ENCODE peak calls at places on chromosomes 3 and 15, in five cellular contexts. One of them, this sample, is unnamed.
A peak's percentile ranks its signal among the peaks of the same experiment; 100 is the strongest.

GRCh38 chr15:31032959-31033358 is 41.5 kb upstream of the MTMR10 start:
- DNase-seq in SK-N-SH: no peak
- DNase-seq in lower lobe of right lung: no peak
- DNase-seq in NB4: no peak
- DNase-seq in transverse colon: no peak
- DNase-seq in this sample: no peak

GRCh38 chr15:63372018-63372705 is 9.5 kb downstream of the CA12 start:
- DNase-seq in SK-N-SH: no peak
- DNase-seq in lower lobe of right lung: no peak
- DNase-seq in NB4: peak; percentile 97
- DNase-seq in transverse colon: no peak
- DNase-seq in this sample: no peak

GRCh38 chr15:73633991-73634495 is 854 bp upstream of the NPTN start:
- DNase-seq in SK-N-SH: no peak
- DNase-seq in lower lobe of right lung: no peak
- DNase-seq in NB4: peak; percentile 14
- DNase-seq in transverse colon: no peak
- DNase-seq in this sample: no peak

GRCh38 chr15:51735611-51736010 is 1.8 kb downstream of the LYSMD2 start:
- DNase-seq in SK-N-SH: peak; percentile 12
- DNase-seq in lower lobe of right lung: no peak
- DNase-seq in NB4: peak; percentile 44
- DNase-seq in transverse colon: no peak
- DNase-seq in this sample: no peak

GRCh38 chr15:28273468-28273867 is 48.5 kb downstream of the HERC2 start:
- DNase-seq in SK-N-SH: no peak
- DNase-seq in lower lobe of right lung: no peak
- DNase-seq in NB4: no peak
- DNase-seq in transverse colon: no peak
- DNase-seq in this sample: no peak

GRCh38 chr3:121698914-121699313 is 38.2 kb upstream of the HCLS1 start:
- DNase-seq in SK-N-SH: no peak
- DNase-seq in lower lobe of right lung: no peak
- DNase-seq in NB4: no peak
- DNase-seq in transverse colon: no peak
- DNase-seq in this sample: no peak

GRCh38 chr3:127273196-127273595 is 14.7 kb downstream of the PRR20G start:
- DNase-seq in SK-N-SH: no peak
- DNase-seq in lower lobe of right lung: no peak
- DNase-seq in NB4: no peak
- DNase-seq in transverse colon: no peak
- DNase-seq in this sample: no peak

GRCh38 chr3:182937293-182938051 is 42.9 kb downstream of the DCUN1D1 start:
- DNase-seq in SK-N-SH: no peak
- DNase-seq in lower lobe of right lung: no peak
- DNase-seq in NB4: peak; percentile 36
- DNase-seq in transverse colon: no peak
- DNase-seq in this sample: no peak

GRCh38 chr3:107574650-107575049 is 51.9 kb downstream of the BBX start:
- DNase-seq in SK-N-SH: peak; percentile 35
- DNase-seq in lower lobe of right lung: no peak
- DNase-seq in NB4: peak; percentile 48
- DNase-seq in transverse colon: no peak
- DNase-seq in this sample: no peak

GRCh38 chr3:193297421-193297820 is 56.4 kb downstream of the PLAAT1 start:
- DNase-seq in SK-N-SH: no peak
- DNase-seq in lower lobe of right lung: no peak
- DNase-seq in NB4: no peak
- DNase-seq in transverse colon: no peak
- DNase-seq in this sample: no peak

GRCh38 chr3:175386630-175387029 is 527.5 kb downstream of the NAALADL2 start:
- DNase-seq in SK-N-SH: no peak
- DNase-seq in lower lobe of right lung: no peak
- DNase-seq in NB4: no peak
- DNase-seq in transverse colon: no peak
- DNase-seq in this sample: no peak

GRCh38 chr3:128388932-128389331 is 77.8 kb downstream of the DNAJB8 start:
- DNase-seq in SK-N-SH: no peak
- DNase-seq in lower lobe of right lung: no peak
- DNase-seq in NB4: no peak
- DNase-seq in transverse colon: no peak
- DNase-seq in this sample: no peak

GRCh38 chr15:99096173-99096893 is 8.5 kb upstream of the SYNM start:
- DNase-seq in SK-N-SH: no peak
- DNase-seq in lower lobe of right lung: no peak
- DNase-seq in NB4: no peak
- DNase-seq in transverse colon: no peak
- DNase-seq in this sample: no peak

GRCh38 chr3:135452881-135453280 is 512.6 kb upstream of the PPP2R3A start:
- DNase-seq in SK-N-SH: no peak
- DNase-seq in lower lobe of right lung: no peak
- DNase-seq in NB4: no peak
- DNase-seq in transverse colon: no peak
- DNase-seq in this sample: no peak

GRCh38 chr3:31466016-31466415 is 66.7 kb upstream of the STT3B start:
- DNase-seq in SK-N-SH: no peak
- DNase-seq in lower lobe of right lung: no peak
- DNase-seq in NB4: no peak
- DNase-seq in transverse colon: no peak
- DNase-seq in this sample: no peak

GRCh38 chr3:195697582-195698324 is 23.0 kb upstream of the MUC20 start:
- DNase-seq in SK-N-SH: no peak
- DNase-seq in lower lobe of right lung: no peak
- DNase-seq in NB4: peak; percentile 30
- DNase-seq in transverse colon: no peak
- DNase-seq in this sample: no peak

GRCh38 chr15:63083541-63083940 is 38.1 kb upstream of the LACTB start:
- DNase-seq in SK-N-SH: no peak
- DNase-seq in lower lobe of right lung: no peak
- DNase-seq in NB4: no peak
- DNase-seq in transverse colon: no peak
- DNase-seq in this sample: no peak

GRCh38 chr3:18062289-18063025 is 320.0 kb upstream of the TBC1D5 start:
- DNase-seq in SK-N-SH: no peak
- DNase-seq in lower lobe of right lung: no peak
- DNase-seq in NB4: peak; percentile 30
- DNase-seq in transverse colon: no peak
- DNase-seq in this sample: no peak

GRCh38 chr3:11510001-11510760 is 133.5 kb downstream of the VGLL4 start:
- DNase-seq in SK-N-SH: peak; percentile 41
- DNase-seq in lower lobe of right lung: no peak
- DNase-seq in NB4: no peak
- DNase-seq in transverse colon: no peak
- DNase-seq in this sample: no peak

GRCh38 chr15:52171386-52171785 is 19.8 kb downstream of the GNB5 start:
- DNase-seq in SK-N-SH: peak; percentile 19
- DNase-seq in lower lobe of right lung: no peak
- DNase-seq in NB4: peak; percentile 26
- DNase-seq in transverse colon: no peak
- DNase-seq in this sample: no peak

GRCh38 chr15:98286831-98287230 is 326.3 kb downstream of the ARRDC4 start:
- DNase-seq in SK-N-SH: no peak
- DNase-seq in lower lobe of right lung: no peak
- DNase-seq in NB4: no peak
- DNase-seq in transverse colon: no peak
- DNase-seq in this sample: no peak

GRCh38 chr15:44066211-44066827 is 128.8 kb downstream of the FRMD5 start:
- DNase-seq in SK-N-SH: peak; percentile 8
- DNase-seq in lower lobe of right lung: no peak
- DNase-seq in NB4: peak; percentile 73
- DNase-seq in transverse colon: peak; percentile 65
- DNase-seq in this sample: no peak

GRCh38 chr15:23857028-23857641 is 170.0 kb upstream of the NDN start:
- DNase-seq in SK-N-SH: peak; percentile 30
- DNase-seq in lower lobe of right lung: peak; percentile 48
- DNase-seq in NB4: peak; percentile 53
- DNase-seq in transverse colon: peak; percentile 50
- DNase-seq in this sample: no peak
- TF ChIP-seq CTCF in SK-N-SH: peak; percentile 76
- TF ChIP-seq CTCF in lower lobe of right lung: peak; percentile 48
- TF ChIP-seq CTCF in NB4: peak; percentile 71
- TF ChIP-seq CTCF in transverse colon: peak; percentile 23
- TF ChIP-seq CTCF in this sample: no peak

DNA sequence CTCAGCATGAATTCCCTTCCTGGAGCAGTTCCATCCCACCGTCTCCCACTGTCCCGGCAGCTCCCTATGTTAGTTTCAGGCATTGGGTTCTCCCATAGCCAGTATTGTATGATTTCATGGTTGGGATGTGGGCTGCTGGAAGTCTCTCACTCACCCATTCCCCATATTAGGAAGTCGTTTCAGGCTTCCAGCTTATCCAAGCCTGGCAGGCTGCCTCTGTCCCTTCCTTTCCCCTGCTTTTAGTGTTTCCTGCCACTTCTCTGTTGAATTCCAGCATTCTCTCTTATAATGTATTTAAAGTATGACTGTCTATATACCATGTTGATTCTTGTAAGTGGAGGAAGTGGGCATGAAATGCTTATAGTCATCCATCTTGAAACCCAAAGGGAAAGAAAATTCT is 309.7 kb upstream of the RBMS3 start:
- DNase-seq in SK-N-SH: no peak
- DNase-seq in lower lobe of right lung: no peak
- DNase-seq in NB4: no peak
- DNase-seq in transverse colon: no peak
- DNase-seq in this sample: no peak
- TF ChIP-seq CTCF in SK-N-SH: no peak
- TF ChIP-seq CTCF in lower lobe of right lung: no peak
- TF ChIP-seq CTCF in NB4: no peak
- TF ChIP-seq CTCF in transverse colon: no peak
- TF ChIP-seq CTCF in this sample: no peak

DNA sequence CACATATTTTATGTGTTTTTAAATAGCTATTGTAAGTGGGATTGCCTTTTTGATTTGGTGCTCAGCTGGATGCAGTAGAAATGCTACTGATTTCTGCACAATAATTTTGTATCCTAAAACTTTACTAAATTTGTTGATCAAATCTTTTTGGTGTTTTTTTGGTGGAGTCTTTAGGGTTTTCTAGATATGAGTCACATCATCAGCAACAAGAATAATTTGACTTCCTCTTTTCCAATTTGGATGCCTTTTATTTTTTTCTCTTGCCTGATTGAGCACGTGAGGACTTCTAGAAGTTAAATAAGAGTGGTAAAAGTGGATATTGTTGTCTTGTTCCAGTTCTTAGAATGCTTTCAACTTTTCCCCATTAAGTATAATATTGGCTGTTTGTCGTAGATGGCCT is 51.3 kb downstream of the TLNRD1 start:
- DNase-seq in SK-N-SH: no peak
- DNase-seq in lower lobe of right lung: no peak
- DNase-seq in NB4: peak; percentile 40
- DNase-seq in transverse colon: no peak
- DNase-seq in this sample: no peak
- TF ChIP-seq CTCF in SK-N-SH: no peak
- TF ChIP-seq CTCF in lower lobe of right lung: no peak
- TF ChIP-seq CTCF in NB4: no peak
- TF ChIP-seq CTCF in transverse colon: no peak
- TF ChIP-seq CTCF in this sample: no peak

GRCh38 chr3:53056442-53056841 is 10.6 kb upstream of the SFMBT1 start:
- DNase-seq in SK-N-SH: peak; percentile 48
- DNase-seq in lower lobe of right lung: no peak
- DNase-seq in NB4: peak; percentile 36
- DNase-seq in transverse colon: no peak
- DNase-seq in this sample: no peak
- TF ChIP-seq CTCF in SK-N-SH: peak; percentile 43
- TF ChIP-seq CTCF in lower lobe of right lung: no peak
- TF ChIP-seq CTCF in NB4: no peak
- TF ChIP-seq CTCF in transverse colon: no peak
- TF ChIP-seq CTCF in this sample: no peak

GRCh38 chr3:2947536-2947935 is 162.6 kb downstream of the IL5RA start:
- DNase-seq in SK-N-SH: peak; percentile 13
- DNase-seq in lower lobe of right lung: no peak
- DNase-seq in NB4: no peak
- DNase-seq in transverse colon: no peak
- DNase-seq in this sample: no peak

GRCh38 chr3:2944628-2945027 is 165.5 kb downstream of the IL5RA start:
- DNase-seq in SK-N-SH: no peak
- DNase-seq in lower lobe of right lung: no peak
- DNase-seq in NB4: no peak
- DNase-seq in transverse colon: no peak
- DNase-seq in this sample: no peak

GRCh38 chr3:2948882-2949281 is 161.3 kb downstream of the IL5RA start:
- DNase-seq in SK-N-SH: no peak
- DNase-seq in lower lobe of right lung: no peak
- DNase-seq in NB4: no peak
- DNase-seq in transverse colon: no peak
- DNase-seq in this sample: no peak

DNA sequence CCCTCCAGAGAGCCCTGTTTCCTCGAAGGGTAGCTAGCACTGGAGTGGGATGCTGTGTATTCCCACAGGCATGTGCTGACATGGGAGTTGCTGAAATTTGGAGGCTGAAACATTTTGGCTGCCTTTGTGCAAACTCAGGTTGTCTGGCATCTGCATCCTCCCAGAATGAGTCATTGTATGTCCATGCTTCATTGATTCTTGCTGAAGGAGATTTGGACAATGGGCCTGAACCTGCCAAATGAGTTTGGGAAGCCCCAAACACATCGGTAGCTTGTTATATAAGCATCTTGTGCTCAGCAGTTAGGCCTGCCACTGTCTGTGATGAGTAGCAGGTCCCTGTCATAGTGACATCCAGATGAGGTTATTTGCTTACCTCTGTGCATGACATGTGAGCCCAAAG is 160.0 kb downstream of the IL5RA start:
- DNase-seq in SK-N-SH: no peak
- DNase-seq in lower lobe of right lung: no peak
- DNase-seq in NB4: no peak
- DNase-seq in transverse colon: no peak
- DNase-seq in this sample: no peak
- TF ChIP-seq CTCF in SK-N-SH: no peak
- TF ChIP-seq CTCF in lower lobe of right lung: no peak
- TF ChIP-seq CTCF in NB4: no peak
- TF ChIP-seq CTCF in transverse colon: no peak
- TF ChIP-seq CTCF in this sample: no peak

This sample was measured in CD14-positive monocyte.